ENCODE peak calls at places on chromosome 3, in four cellular contexts. A is CD8-positive, alpha-beta T cell; X is transverse colon; B is right cardiac atrium. H is an unnamed sample.

GRCh38 chr3:98986073-98986472 is 84.6 kb upstream of the DCBLD2 start:
- DNase-seq in A (no peak), B (no peak), X (no peak), H (no peak)

GRCh38 chr3:37898424-37898823 is 36.7 kb downstream of the CTDSPL start:
- DNase-seq in X (no peak), B (no peak), A (no peak), H (no peak)

GRCh38 chr3:69403406-69403934 is 17.6 kb upstream of the FRMD4B start:
- DNase-seq in A (no peak), B (no peak), X (no peak), H (no peak)

GRCh38 chr3:30098656-30099454 is 507.5 kb upstream of the TGFBR2 start:
- DNase-seq in B (no peak), A (no peak), X (no peak), H (no peak)

GRCh38 chr3:57856675-57857074 is 100.6 kb downstream of the SLMAP start:
- DNase-seq in A (no peak), B (no peak), X (no peak), H (no peak)

GRCh38 chr3:8964436-8965370 is 1.4 kb upstream of the RAD18 start:
- DNase-seq in A (no peak), X (peak; percentile 75), B (no peak), H (no peak)

GRCh38 chr3:123813876-123814275 is 70.3 kb downstream of the MYLK start:
- DNase-seq in B (no peak), A (no peak), X (no peak), H (no peak)

GRCh38 chr3:16907245-16907644 is 22.5 kb downstream of the PLCL2 start:
- DNase-seq in A (no peak), B (no peak), X (no peak), H (no peak)

GRCh38 chr3:104564045-104564643 is 802.6 kb upstream of the ALCAM start:
- DNase-seq in B (peak; percentile 19), A (peak; percentile 54), X (peak; percentile 53), H (no peak)

GRCh38 chr3:127803619-127804018 is 18.7 kb downstream of the MGLL start:
- DNase-seq in X (no peak), B (no peak), A (no peak), H (no peak)

GRCh38 chr3:98329392-98330124 is 24.1 kb upstream of the OR5K4 start:
- DNase-seq in B (peak; percentile 29), X (peak; percentile 15), A (peak; percentile 22), H (no peak)

DNA sequence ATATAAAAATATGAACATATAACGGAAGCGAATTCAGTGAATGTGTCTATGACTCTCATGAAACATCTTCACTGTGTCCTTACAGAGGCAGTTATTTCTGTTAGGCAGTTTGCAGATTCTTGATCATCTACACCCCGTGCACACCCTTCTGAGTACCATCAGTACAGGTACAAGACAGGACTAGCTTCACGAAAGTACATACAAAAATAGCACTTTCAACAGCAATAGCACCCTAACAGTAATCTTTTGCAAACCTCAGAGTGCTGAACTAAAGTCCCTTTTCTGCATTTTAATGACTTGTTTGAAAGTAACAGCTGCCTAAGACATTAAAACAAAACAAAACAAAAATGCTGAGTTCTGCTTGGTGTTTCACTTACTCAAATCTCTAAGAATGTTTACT is 104.2 kb downstream of the CNTN3 start:
- DNase-seq in B (no peak), X (no peak), A (no peak), H (no peak)
- H3K27ac ChIP-seq in B (no peak overlapping the region), X (no peak overlapping the region), A (no peak overlapping the region), H (no peak overlapping the region)

GRCh38 chr3:56196700-56197099 is 271.6 kb downstream of the ERC2 start:
- DNase-seq in X (no peak), B (no peak), A (no peak), H (no peak)
- H3K27ac ChIP-seq in X (no peak overlapping the region), B (no peak overlapping the region), A (no peak overlapping the region), H (no peak overlapping the region)

DNA sequence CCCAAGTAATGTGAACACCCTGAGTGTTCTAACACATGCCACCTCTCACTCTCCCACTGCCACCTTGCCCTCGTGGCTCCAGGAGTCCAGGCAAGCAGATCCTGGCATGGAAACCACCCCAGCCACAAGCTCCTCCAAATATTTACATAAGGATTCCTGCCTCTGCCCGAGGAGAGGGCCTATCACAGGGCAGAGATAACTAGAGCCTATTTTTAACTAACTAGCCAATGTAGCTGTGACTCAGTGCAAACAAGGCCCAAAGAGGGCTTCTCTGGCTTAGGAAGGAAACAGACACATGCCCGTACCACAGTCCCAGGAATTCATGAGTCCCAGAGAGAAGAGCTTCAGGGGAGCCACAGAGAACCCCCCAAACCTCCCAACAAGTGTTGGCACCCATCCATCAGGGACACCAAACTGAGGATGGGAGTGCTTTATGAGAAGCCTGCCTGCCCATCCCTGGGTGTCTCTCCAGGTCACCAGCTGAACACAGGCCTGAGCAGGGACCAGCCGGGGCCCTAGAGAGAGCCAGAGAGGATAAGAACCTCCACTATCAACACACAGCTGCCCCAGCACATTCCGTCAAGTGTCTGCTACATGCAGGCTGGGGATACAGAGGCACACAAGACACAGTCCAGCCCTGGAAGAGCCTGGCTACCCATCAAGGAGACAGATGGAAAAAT is 9.2 kb downstream of the FYCO1 start:
- DNase-seq in B (peak; percentile 37), A (no peak), X (no peak), H (peak; percentile 61)
- H3K27ac ChIP-seq in B (peak overlapping the region; percentile 99), A (no peak overlapping the region), X (peak overlapping the region; percentile 82), H (no peak overlapping the region)

DNA sequence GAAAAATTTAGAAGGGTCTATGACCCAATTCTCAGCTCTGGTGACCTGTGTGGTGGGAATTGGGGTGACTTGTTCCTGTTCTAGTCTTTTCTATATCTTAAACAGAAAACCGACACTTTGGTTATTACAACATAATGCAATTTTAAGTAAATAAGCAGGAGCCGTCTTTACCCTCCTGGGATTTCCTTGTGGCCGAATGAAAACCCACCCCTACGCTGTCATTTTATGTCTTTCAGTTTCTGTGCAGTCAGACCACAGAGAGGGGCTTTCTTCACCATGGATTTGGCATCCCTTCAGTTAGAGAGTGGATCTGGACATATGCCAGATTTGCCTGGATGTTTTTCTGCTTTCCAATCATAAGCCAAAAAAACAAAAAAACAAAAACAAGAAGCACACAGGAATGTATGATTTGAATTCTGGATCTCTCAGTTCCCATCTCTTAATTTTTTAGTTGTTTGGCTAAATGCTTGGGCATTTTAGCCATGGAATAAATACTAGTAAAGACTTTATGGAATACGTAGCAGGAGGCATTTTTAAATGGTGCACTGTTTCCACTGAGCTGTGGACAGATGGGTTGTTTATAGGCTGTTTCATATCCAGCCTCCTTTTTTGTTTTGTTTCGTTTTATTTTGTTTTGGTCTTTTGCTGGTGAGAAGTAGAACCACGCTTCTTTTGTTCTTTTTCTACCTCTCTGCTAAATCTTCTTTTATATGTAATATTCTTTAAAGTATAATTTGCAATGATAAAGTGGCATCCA is 272.9 kb downstream of the FEZF2 start:
- DNase-seq in A (no peak), B (no peak), X (no peak), H (no peak)
- H3K27ac ChIP-seq in A (no peak overlapping the region), B (peak overlapping the region; percentile 77), X (peak overlapping the region; percentile 8), H (no peak overlapping the region)

GRCh38 chr3:53155763-53156162 is 5.2 kb upstream of the PRKCD start:
- DNase-seq in B (no peak), A (no peak), X (peak; percentile 86), H (peak; percentile 87)
- H3K27ac ChIP-seq in B (no peak overlapping the region), A (no peak overlapping the region), X (peak overlapping the region; percentile 95), H (peak overlapping the region; percentile 53)

GRCh38 chr3:24315342-24315741 is 179.3 kb downstream of the THRB start:
- DNase-seq in B (no peak), X (no peak), A (no peak), H (no peak)

GRCh38 chr3:24311881-24312280 is 182.8 kb downstream of the THRB start:
- DNase-seq in X (no peak), A (no peak), B (peak; percentile 40), H (no peak)

GRCh38 chr3:24316887-24317383 is 177.7 kb downstream of the THRB start:
- DNase-seq in A (no peak), X (peak; percentile 68), B (no peak), H (no peak)

GRCh38 chr3:24318668-24319287 is 175.9 kb downstream of the THRB start:
- DNase-seq in X (no peak), A (no peak), B (no peak), H (no peak)

GRCh38 chr3:24315991-24316390 is 178.7 kb downstream of the THRB start:
- DNase-seq in B (no peak), X (no peak), A (no peak), H (no peak)
- H3K27ac ChIP-seq in B (no peak overlapping the region), X (peak overlapping the region; percentile 50), A (no peak overlapping the region), H (no peak overlapping the region)

DNA sequence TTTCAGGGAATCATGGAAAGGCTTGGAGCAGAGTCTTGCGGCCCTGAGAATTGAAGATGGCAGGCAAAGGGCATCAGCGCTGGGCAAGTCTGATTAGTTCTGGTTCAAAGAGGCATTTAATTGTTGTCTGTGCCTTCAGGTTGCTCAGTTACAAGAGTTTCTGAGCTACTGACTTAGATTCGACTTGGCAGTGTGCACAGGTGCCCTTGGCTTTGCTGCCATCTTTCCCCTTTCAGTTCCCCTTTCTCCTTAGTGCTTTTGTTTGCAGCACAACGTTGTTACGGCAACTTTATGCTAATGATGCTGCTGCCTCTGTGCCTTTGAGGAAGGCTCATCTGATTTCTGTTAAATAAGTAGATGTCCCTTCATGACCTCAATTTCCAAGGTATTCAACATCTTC is 12.5 kb downstream of the P2RY14 start:
- DNase-seq in B (no peak), X (peak; percentile 53), A (no peak), H (no peak)
- H3K27ac ChIP-seq in B (no peak overlapping the region), X (peak overlapping the region; percentile 58), A (no peak overlapping the region), H (no peak overlapping the region)

H was measured in kidney.